ENCODE peak calls at places on chromosomes 13 and 19, in six cellular contexts. N, H, U, R, D and I are unnamed samples.

GRCh38 chr19:42396248-42396541 is 6.1 kb upstream of the CNFN start:
- DNase-seq in H (peak; percentile 79), U (no peak), D (no peak), N (peak; percentile 92), R (no peak), I (no peak)

GRCh38 chr19:19417618-19418270 is 12.3 kb downstream of the GATAD2A start:
- DNase-seq in H (no peak), D (no peak), U (no peak), R (no peak), N (no peak), I (no peak)

GRCh38 chr13:21330126-21330861 is 128.8 kb downstream of the ZDHHC20 start:
- DNase-seq in R (peak; percentile 60), D (no peak), U (no peak), N (no peak), H (no peak), I (no peak)

GRCh38 chr13:24192811-24193162 is 32.3 kb downstream of the SPATA13 start:
- DNase-seq in D (no peak), N (no peak), U (no peak), R (no peak), H (no peak), I (no peak)

GRCh38 chr19:29326351-29326750 is 113.4 kb upstream of the UQCRFS1 start:
- DNase-seq in R (no peak), N (no peak), H (no peak), D (peak; percentile 26), U (no peak), I (no peak)

GRCh38 chr13:108437496-108437895 is 168.0 kb downstream of the TNFSF13B start:
- DNase-seq in H (no peak), N (no peak), U (no peak), D (no peak), R (no peak), I (no peak)

GRCh38 chr13:29956771-29957170 is 106.4 kb upstream of the UBL3 start:
- DNase-seq in H (peak; percentile 43), R (no peak), U (no peak), D (no peak), N (no peak), I (no peak)

GRCh38 chr19:11448923-11449554 is 13.6 kb downstream of the PRKCSH start:
- DNase-seq in N (no peak), H (peak; percentile 30), R (no peak), U (no peak), D (no peak), I (no peak)

GRCh38 chr13:24713022-24713421 is 32.8 kb downstream of the ATP12A start:
- DNase-seq in U (peak; percentile 41), D (no peak), N (no peak), H (no peak), R (no peak), I (no peak)

GRCh38 chr19:2952953-2953481 is 8.2 kb upstream of the ZNF77 start:
- DNase-seq in U (peak; percentile 85), H (no peak), R (no peak), N (no peak), D (no peak), I (peak; percentile 74)

GRCh38 chr13:98556968-98557591 is 19.8 kb downstream of the STK24 start:
- DNase-seq in R (no peak), U (peak; percentile 39), N (no peak), H (peak; percentile 52), D (no peak), I (no peak)

GRCh38 chr13:99086149-99086868 is 108.4 kb upstream of the DOCK9 start:
- DNase-seq in D (no peak), R (no peak), N (no peak), U (peak; percentile 62), H (peak; percentile 86), I (no peak)

GRCh38 chr19:38908854-38909253 is 3.1 kb downstream of the CCER2 start:
- DNase-seq in R (no peak), D (no peak), U (no peak), H (no peak), N (no peak), I (no peak)

GRCh38 chr19:42426643-42427042 is 545 bp downstream of the LIPE start:
- DNase-seq in H (no peak), U (no peak), N (no peak), R (no peak), D (no peak), I (no peak)

GRCh38 chr13:97231832-97232201 is 9.7 kb downstream of the MBNL2 start:
- DNase-seq in D (no peak), U (no peak), N (no peak), H (no peak), R (no peak), I (no peak)

GRCh38 chr13:45967589-45967988 is 85.0 kb downstream of the ZC3H13 start:
- DNase-seq in D (no peak), U (no peak), R (no peak), N (no peak), H (no peak), I (no peak)

GRCh38 chr13:48333976-48334375 is 30.4 kb downstream of the RB1 start:
- DNase-seq in H (no peak), N (no peak), D (no peak), U (no peak), R (no peak), I (no peak)

GRCh38 chr13:79128158-79128557 is 277.9 kb downstream of the RBM26 start:
- DNase-seq in D (no peak), N (peak; percentile 80), R (peak; percentile 13), H (no peak), U (no peak), I (no peak)

GRCh38 chr13:83883061-83883523 is 818 bp upstream of the SLITRK1 start:
- DNase-seq in U (no peak), D (no peak), N (no peak), H (no peak), R (no peak), I (no peak)

GRCh38 chr13:33205804-33206221 is 79.7 kb downstream of the STARD13 start:
- DNase-seq in R (no peak), D (peak; percentile 90), U (no peak), N (no peak), H (peak; percentile 33), I (no peak)

GRCh38 chr13:42498521-42498920 is 75.4 kb upstream of the TNFSF11 start:
- DNase-seq in D (no peak), R (no peak), U (no peak), H (no peak), N (no peak), I (no peak)

GRCh38 chr19:33366127-33366526 is 7.4 kb upstream of the CEBPG start:
- DNase-seq in U (no peak), D (no peak), H (no peak), N (no peak), R (no peak), I (no peak)
- TF ChIP-seq POLR2AphosphoS5 in U (no peak), D (no peak), H (no peak), N (no peak), R (no peak), I (no peak)

DNA sequence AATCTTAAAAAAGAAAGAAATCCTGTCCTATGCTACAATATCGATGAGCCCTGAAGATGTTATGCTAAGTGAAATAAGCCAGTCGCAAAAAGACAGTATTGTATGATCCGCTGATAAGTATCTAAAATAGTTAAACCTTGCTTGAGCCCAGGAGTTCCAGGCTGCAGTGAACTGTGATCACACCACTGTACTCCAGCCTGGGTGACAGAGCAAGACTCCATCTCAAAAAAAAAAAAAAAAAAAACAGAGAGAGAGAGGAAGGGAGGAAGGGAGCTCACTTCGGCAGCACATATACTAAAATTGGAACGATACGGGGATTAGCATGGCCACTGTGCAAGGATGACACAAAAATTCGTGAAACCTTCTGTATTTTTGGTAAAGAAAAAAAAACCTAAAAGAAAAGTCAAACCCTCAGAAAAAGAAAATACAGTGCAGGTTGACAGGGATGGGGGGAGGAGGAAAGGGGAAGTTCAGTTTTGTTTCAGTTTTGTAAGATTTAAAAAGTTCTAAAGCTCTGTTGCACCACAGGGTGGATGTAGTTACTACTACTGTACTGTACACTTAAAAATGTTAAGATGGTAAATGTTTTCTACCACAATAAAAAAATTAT is 8.4 kb downstream of the CLASRP start:
- DNase-seq in U (no peak), D (no peak), H (no peak), N (no peak), R (peak; percentile 34), I (no peak)
- TF ChIP-seq CTCF in U (no peak), D (no peak), H (no peak), N (no peak), R (peak; percentile 44), I (no peak)

DNA sequence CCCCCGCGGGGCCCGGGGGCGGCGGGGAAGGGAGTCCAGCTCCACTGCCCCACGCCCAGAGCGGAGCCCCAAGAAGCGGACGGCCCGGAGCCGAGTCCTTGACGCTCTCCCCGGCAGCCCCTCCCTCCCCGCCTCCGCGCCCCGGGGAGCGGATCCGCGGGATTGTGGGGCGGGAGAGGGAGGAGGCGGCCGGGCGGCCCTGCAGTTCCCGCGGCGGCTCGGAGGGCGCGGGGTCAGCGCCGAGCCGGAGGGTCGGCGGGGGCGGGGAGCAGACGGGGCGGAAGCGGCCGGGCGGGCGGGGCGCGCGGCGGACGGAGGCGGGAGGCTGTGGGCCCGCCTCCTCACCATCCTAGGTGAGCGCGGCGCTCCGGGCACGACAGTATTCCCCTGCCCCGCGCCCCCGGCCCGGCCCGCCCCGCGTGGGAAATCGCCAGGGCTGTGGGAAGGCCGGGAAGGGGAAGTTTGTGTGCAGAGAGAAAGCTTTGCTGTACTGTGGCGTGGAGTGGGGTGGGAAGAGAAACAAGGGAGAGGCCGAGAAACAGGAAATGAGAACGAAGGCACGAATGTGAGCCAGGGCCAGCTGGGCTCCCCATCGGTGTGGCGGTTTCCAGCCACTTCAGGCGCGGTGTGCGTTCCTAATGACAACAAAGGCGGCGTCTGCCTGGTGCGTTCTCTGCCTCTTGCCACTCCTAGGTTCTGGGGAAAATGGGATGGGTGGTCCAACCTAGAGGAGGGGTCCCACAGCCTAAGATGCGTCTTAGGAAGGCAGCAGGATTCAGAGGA is 1.3 kb upstream of the KLF12 start:
- DNase-seq in N (no peak), H (peak; percentile 92), D (peak; percentile 92), U (peak; percentile 68), R (peak; percentile 19), I (peak; percentile 56)
- TF ChIP-seq POLR2AphosphoS5 in N (no peak), H (no peak), D (peak; percentile 1), U (no peak), R (no peak), I (no peak)

DNA sequence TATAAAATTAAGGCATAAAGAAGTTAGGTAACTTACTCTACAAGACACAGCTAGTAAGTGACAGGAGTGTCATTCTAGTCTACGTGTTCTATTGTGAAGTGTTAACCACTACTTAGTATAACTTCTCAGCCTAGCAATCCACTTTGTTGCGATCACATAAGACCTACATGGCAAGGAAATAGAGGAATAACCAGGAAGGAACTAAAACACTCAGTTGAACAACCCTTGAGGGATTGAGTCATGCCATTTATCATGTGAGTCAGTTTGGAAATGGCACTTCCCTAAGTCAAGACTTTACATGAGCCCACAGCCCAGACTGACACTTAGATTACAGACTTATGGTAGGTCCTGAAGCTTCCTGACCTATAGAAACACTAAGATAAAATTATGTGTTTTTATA is 279.5 kb upstream of the PCDH20 start:
- DNase-seq in D (no peak), H (no peak), R (no peak), N (no peak), U (no peak), I (no peak)
- TF ChIP-seq CTCF in D (no peak), H (no peak), R (no peak), N (no peak), U (no peak), I (no peak)